ENCODE peak calls at places on chromosomes 7 and 10, in nine cellular contexts. A is bronchial epithelial cell, M is hypothalamus, U is stromal cell of bone marrow, G is HCEC 1CT, O is NCI-H748 treated with DMSO at 0.1 percent for 48 hours, R is PC-3, F is transverse colon, Q is C1 segment of cervical spinal cord. N is an unnamed sample.

GRCh38 chr7:66460921-66461361 is 167.7 kb upstream of the KCTD7 start:
- DNase-seq in A (peak), M (no peak), U (no peak), G (peak), O (no peak), R (peak), F (no peak), Q (no peak), N (no peak)

GRCh38 chr7:1046722-1047679 is 2.7 kb downstream of the GPR146 start:
- DNase-seq in A (no peak), M (no peak), U (no peak), G (no peak), O (no peak), R (peak), F (peak), Q (no peak), N (no peak)

GRCh38 chr10:3897156-3897555 is 112.1 kb upstream of the KLF6 start:
- DNase-seq in A (peak), M (no peak), U (peak), G (peak), O (no peak), R (peak), F (no peak), Q (no peak), N (no peak)

GRCh38 chr10:73744690-73744994 is 470 bp downstream of the SEC24C start:
- DNase-seq in A (peak), M (no peak), U (peak), G (peak), O (no peak), R (peak), F (peak), Q (no peak), N (no peak)

GRCh38 chr7:45920543-45921380 is at the start of gene IGFBP3:
- DNase-seq in A (no peak), M (no peak), U (peak), G (peak), O (peak), R (peak), F (no peak), Q (no peak), N (no peak)

GRCh38 chr7:101436226-101436745 is 73.6 kb downstream of the COL26A1 start:
- DNase-seq in A (no peak), M (no peak), U (no peak), G (no peak), O (no peak), R (no peak), F (no peak), Q (no peak), N (no peak)

GRCh38 chr10:78336402-78336791 is 302.7 kb downstream of the RPS24 start:
- DNase-seq in A (no peak), M (no peak), U (peak), G (peak), O (no peak), R (peak), F (no peak), Q (no peak), N (no peak)

GRCh38 chr10:125375210-125375609 is 214.8 kb upstream of the CTBP2 start:
- DNase-seq in A (peak), M (no peak), U (no peak), G (peak), O (no peak), R (peak), F (no peak), Q (no peak), N (no peak)

GRCh38 chr10:109126541-109126940 is 796.8 kb downstream of the XPNPEP1 start:
- DNase-seq in A (no peak), M (no peak), U (no peak), G (no peak), O (no peak), R (no peak), F (no peak), Q (no peak), N (no peak)

GRCh38 chr10:24440817-24441790 is 232.2 kb downstream of the KIAA1217 start:
- DNase-seq in A (no peak), M (no peak), U (no peak), G (no peak), O (no peak), R (peak), F (no peak), Q (no peak), N (no peak)

GRCh38 chr10:8075282-8076260 is 21.1 kb downstream of the GATA3 start:
- DNase-seq in A (no peak), M (no peak), U (no peak), G (no peak), O (no peak), R (no peak), F (no peak), Q (no peak), N (no peak)

GRCh38 chr10:72426982-72427381 is 72.3 kb upstream of the DNAJB12 start:
- DNase-seq in A (no peak), M (no peak), U (no peak), G (no peak), O (no peak), R (no peak), F (no peak), Q (no peak), N (no peak)

GRCh38 chr7:44434201-44434600 is 56.3 kb downstream of the NUDCD3 start:
- DNase-seq in A (no peak), M (no peak), U (no peak), G (no peak), O (no peak), R (no peak), F (no peak), Q (no peak), N (no peak)

GRCh38 chr7:19984231-19984632 is 210.8 kb upstream of the TMEM196 start:
- DNase-seq in A (peak), M (no peak), U (no peak), G (no peak), O (no peak), R (peak), F (no peak), Q (no peak), N (no peak)

GRCh38 chr7:22110227-22110839 is 164.6 kb upstream of the CDCA7L start:
- DNase-seq in A (peak), M (peak), U (peak), G (peak), O (peak), R (peak), F (peak), Q (peak), N (peak)

GRCh38 chr7:18901881-18902280 is 215.6 kb downstream of the TWIST1 start:
- DNase-seq in A (no peak), M (no peak), U (no peak), G (no peak), O (no peak), R (no peak), F (no peak), Q (no peak), N (no peak)

GRCh38 chr7:47293884-47294568 is 287.9 kb downstream of the TNS3 start:
- DNase-seq in A (no peak), M (no peak), U (peak), G (peak), O (no peak), R (no peak), F (peak), Q (no peak), N (no peak)

GRCh38 chr7:132738254-132738653 is 162.0 kb upstream of the PLXNA4 start:
- DNase-seq in A (peak), M (no peak), U (peak), G (peak), O (no peak), R (peak), F (no peak), Q (no peak), N (no peak)

GRCh38 chr7:77995717-77996116 is 197.1 kb downstream of the PHTF2 start:
- DNase-seq in A (no peak), M (no peak), U (no peak), G (no peak), O (no peak), R (no peak), F (no peak), Q (no peak), N (no peak)

GRCh38 chr10:43607199-43607573 is 948 bp downstream of the ZNF485 start:
- DNase-seq in A (no peak), M (no peak), U (no peak), G (no peak), O (no peak), R (no peak), F (no peak), Q (no peak), N (no peak)

GRCh38 chr7:97025983-97026704 is 1.5 kb upstream of the DLX5 start:
- DNase-seq in A (no peak), M (no peak), U (no peak), G (no peak), O (no peak), R (no peak), F (no peak), Q (peak), N (no peak)

GRCh38 chr7:104931181-104931781 is 82.7 kb upstream of the KMT2E start:
- DNase-seq in A (no peak), M (no peak), U (no peak), G (no peak), O (no peak), R (no peak), F (peak), Q (no peak), N (no peak)

GRCh38 chr7:129750091-129750870 is 138.8 kb downstream of the NRF1 start:
- DNase-seq in A (peak), M (no peak), U (no peak), G (no peak), O (no peak), R (no peak), F (no peak), Q (no peak), N (no peak)

GRCh38 chr7:128697301-128697905 is 25.3 kb downstream of the GARIN1A start:
- DNase-seq in A (peak), M (no peak), U (peak), G (peak), O (no peak), R (no peak), F (peak), Q (no peak), N (no peak)

GRCh38 chr10:77919713-77920108 is 6.8 kb downstream of the DLG5 start:
- DNase-seq in A (peak), M (no peak), U (no peak), G (peak), O (no peak), R (peak), F (no peak), Q (no peak), N (no peak)

GRCh38 chr7:47374538-47374937 is 207.4 kb downstream of the TNS3 start:
- DNase-seq in A (no peak), M (no peak), U (no peak), G (no peak), O (no peak), R (no peak), F (peak), Q (no peak), N (no peak)

N was measured in posterior cingulate gyrus.